ENCODE peak calls at places on chromosomes 6 and 20, in five cellular contexts. D is activated CD8-positive, alpha-beta memory T cell treated with anti-CD3 and anti-CD28 coated beads, Interleukin-2, amount 10 ng/mL, durations not matched to agents 7 days and 5 days; O is Right ventricle myocardium superior; R is body of pancreas; T is PC-3. F is an unnamed sample.

GRCh38 chr6:50330347-50330746 is 280.6 kb upstream of the DEFB112 start:
- ATAC-seq in T (no peak), D (no peak), O (no peak), R (no peak), F (no peak)

GRCh38 chr6:303948-304558 is 11.8 kb downstream of the DUSP22 start:
- ATAC-seq in D (no peak), R (no peak), T (no peak), O (no peak), F (no peak)

GRCh38 chr6:167306401-167306998 is 15.4 kb downstream of the UNC93A start:
- ATAC-seq in R (no peak), D (no peak), O (no peak), T (no peak), F (no peak)

GRCh38 chr20:59385461-59385860 is 85.0 kb downstream of the EDN3 start:
- ATAC-seq in O (no peak), D (peak; percentile 53), R (no peak), T (no peak), F (no peak)

GRCh38 chr6:36119927-36120477 is 10.3 kb upstream of the MAPK13 start:
- ATAC-seq in T (no peak), R (no peak), D (no peak), O (no peak), F (no peak)

GRCh38 chr6:159151266-159151855 is 17.8 kb upstream of the FNDC1 start:
- ATAC-seq in O (peak; percentile 73), D (peak; percentile 51), T (peak; percentile 33), R (peak; percentile 55), F (no peak)

GRCh38 chr6:167799033-167799933 is 27.4 kb upstream of the AFDN start:
- ATAC-seq in R (peak; percentile 70), O (peak; percentile 35), T (no peak), D (no peak), F (no peak)

GRCh38 chr20:60100780-60101179 is 142.6 kb downstream of the CDH26 start:
- ATAC-seq in T (no peak), O (no peak), D (no peak), R (no peak), F (no peak)

GRCh38 chr6:145836170-145836569 is 21.6 kb upstream of the FBXO30 start:
- ATAC-seq in T (no peak), D (peak; percentile 47), R (no peak), O (no peak), F (no peak)

GRCh38 chr6:19478273-19478672 is 358.9 kb upstream of the ID4 start:
- ATAC-seq in D (no peak), R (no peak), T (no peak), O (no peak), F (no peak)

GRCh38 chr6:146915671-146916127 is 288.5 kb upstream of the STXBP5 start:
- ATAC-seq in O (no peak), R (no peak), T (peak; percentile 16), D (no peak), F (no peak)

GRCh38 chr6:73131706-73132105 is 93.6 kb downstream of the KHDC1L start:
- ATAC-seq in R (no peak), D (no peak), O (no peak), T (no peak), F (no peak)

GRCh38 chr20:15992564-15992963 is 580.7 kb downstream of the KIF16B start:
- ATAC-seq in D (no peak), T (peak; percentile 29), R (no peak), O (no peak), F (no peak)

GRCh38 chr20:35171438-35171752 is 477 bp upstream of the PROCR start:
- ATAC-seq in D (no peak), O (no peak), T (no peak), R (no peak), F (no peak)

GRCh38 chr6:32086661-32087573 is 22.2 kb downstream of the TNXB start:
- ATAC-seq in D (peak; percentile 24), T (peak; percentile 9), O (peak; percentile 2), R (no peak), F (peak; percentile 86)

GRCh38 chr6:111724039-111724438 is 118.4 kb upstream of the TRAF3IP2 start:
- ATAC-seq in T (no peak), D (peak; percentile 35), R (no peak), O (no peak), F (peak; percentile 47)

GRCh38 chr20:20712004-20712473 is 405 bp downstream of the RALGAPA2 start:
- ATAC-seq in O (peak; percentile 2), R (peak; percentile 11), D (no peak), T (peak; percentile 54), F (peak; percentile 9)

F was measured in stimulated activated memory B cell treated with anti-CD40 and anti-IgM and Interleukin-4, amounts not matched to agents 10 μg/mL and 1 μg/mL and 100 μg/mL, for 72 hours.